ENCODE peak calls at places on chromosome 20, in five cellular contexts. N, H, B, K and X are unnamed samples.

GRCh38 chr20:37417857-37418501 is 72.0 kb downstream of the SRC start:
- DNase-seq in N (no peak), H (no peak), B (no peak), K (no peak), X (no peak)

GRCh38 chr20:2820896-2821869 is 5.0 kb downstream of the TMEM239 start:
- DNase-seq in N (no peak), H (no peak), B (no peak), K (no peak), X (no peak)

GRCh38 chr20:48523191-48523757 is 304.5 kb downstream of the PREX1 start:
- DNase-seq in N (no peak), H (no peak), B (no peak), K (peak), X (peak)

GRCh38 chr20:49394264-49394663 is 88.2 kb downstream of the KCNB1 start:
- DNase-seq in N (no peak), H (no peak), B (no peak), K (no peak), X (no peak)

GRCh38 chr20:49501917-49502316 is 19.4 kb upstream of the KCNB1 start:
- DNase-seq in N (no peak), H (no peak), B (no peak), K (no peak), X (no peak)

GRCh38 chr20:32678948-32679347 is 5.2 kb upstream of the C20orf203 start:
- DNase-seq in N (no peak), H (no peak), B (peak), K (peak), X (no peak)

GRCh38 chr20:1669304-1669703 is 11.7 kb upstream of the SIRPG start:
- DNase-seq in N (no peak), H (no peak), B (no peak), K (peak), X (no peak)

GRCh38 chr20:2748551-2749342 is 51.7 kb downstream of the CPXM1 start:
- DNase-seq in N (no peak), H (no peak), B (no peak), K (peak), X (no peak)

GRCh38 chr20:61434361-61434781 is 182.3 kb downstream of the CDH4 start:
- DNase-seq in N (no peak), H (no peak), B (no peak), K (no peak), X (no peak)

GRCh38 chr20:3168079-3168828 is 5.1 kb downstream of the LZTS3 start:
- DNase-seq in N (peak), H (no peak), B (no peak), K (no peak), X (peak)

GRCh38 chr20:47531468-47531867 is 29.8 kb downstream of the NCOA3 start:
- DNase-seq in N (no peak), H (no peak), B (no peak), K (no peak), X (no peak)

GRCh38 chr20:58891686-58892125 is 39.2 kb downstream of the GNAS start:
- DNase-seq in N (no peak), H (no peak), B (no peak), K (no peak), X (no peak)

GRCh38 chr20:10877345-10877744 is 203.5 kb upstream of the JAG1 start:
- DNase-seq in N (no peak), H (no peak), B (no peak), K (peak), X (no peak)

GRCh38 chr20:56111951-56112730 is 106.8 kb upstream of the CBLN4 start:
- DNase-seq in N (no peak), H (no peak), B (peak), K (no peak), X (no peak)

GRCh38 chr20:52972190-52972937 is at the start of gene TSHZ2:
- DNase-seq in N (no peak), H (no peak), B (peak), K (peak), X (peak)

GRCh38 chr20:49210101-49210749 is 9.0 kb upstream of the DDX27 start:
- DNase-seq in N (no peak), H (no peak), B (no peak), K (no peak), X (no peak)

GRCh38 chr20:1308067-1308701 is 20.8 kb downstream of the SDCBP2 start:
- DNase-seq in N (no peak), H (no peak), B (no peak), K (no peak), X (no peak)

GRCh38 chr20:18657575-18657974 is 69.7 kb downstream of the DTD1 start:
- DNase-seq in N (no peak), H (no peak), B (no peak), K (no peak), X (no peak)

GRCh38 chr20:40497781-40498691 is 191.0 kb downstream of the MAFB start:
- DNase-seq in N (no peak), H (peak), B (no peak), K (peak), X (no peak)

GRCh38 chr20:60976139-60976538 is 275.9 kb upstream of the CDH4 start:
- DNase-seq in N (no peak), H (no peak), B (no peak), K (no peak), X (no peak)

GRCh38 chr20:57384486-57384885 is 6.7 kb upstream of the RBM38 start:
- DNase-seq in N (no peak), H (no peak), B (no peak), K (no peak), X (no peak)

GRCh38 chr20:19079536-19080299 is 132.7 kb upstream of the SLC24A3 start:
- DNase-seq in N (no peak), H (no peak), B (no peak), K (no peak), X (no peak)